ENCODE peak calls at places on chromosomes 13 and 19, in four cellular contexts. One of them, this sample, is unnamed.
A peak's percentile ranks its signal among the peaks of the same experiment; 100 is the strongest.

GRCh38 chr13:110581489-110582185 is 20.1 kb upstream of the RAB20 start:
- DNase-seq in B cell: no peak
- DNase-seq in foreskin fibroblast: no peak
- DNase-seq in fibroblast of pulmonary artery: no peak
- DNase-seq in this sample: no peak

GRCh38 chr13:111158136-111158805 is 43.2 kb downstream of the ARHGEF7 start:
- DNase-seq in B cell: no peak
- DNase-seq in fibroblast of pulmonary artery: peak; percentile 25
- DNase-seq in foreskin fibroblast: no peak
- DNase-seq in this sample: no peak

GRCh38 chr13:36288794-36289391 is 8.7 kb downstream of the CCDC169 start:
- DNase-seq in foreskin fibroblast: no peak
- DNase-seq in fibroblast of pulmonary artery: no peak
- DNase-seq in B cell: no peak
- DNase-seq in this sample: peak; percentile 18

GRCh38 chr19:5534787-5535586 is 32.8 kb downstream of the TINCR start:
- DNase-seq in fibroblast of pulmonary artery: no peak
- DNase-seq in foreskin fibroblast: peak; percentile 26
- DNase-seq in B cell: no peak
- DNase-seq in this sample: peak; percentile 28

GRCh38 chr19:29483641-29483920 is 42.2 kb upstream of the VSTM2B start:
- DNase-seq in foreskin fibroblast: no peak
- DNase-seq in B cell: no peak
- DNase-seq in fibroblast of pulmonary artery: no peak
- DNase-seq in this sample: no peak

GRCh38 chr19:48351341-48351752 is 12.4 kb downstream of the TMEM143 start:
- DNase-seq in fibroblast of pulmonary artery: peak; percentile 65
- DNase-seq in B cell: peak; percentile 79
- DNase-seq in foreskin fibroblast: peak; percentile 68
- DNase-seq in this sample: peak; percentile 96

GRCh38 chr19:10718205-10719196 is 622 bp downstream of the DNM2 start:
- DNase-seq in B cell: peak; percentile 74
- DNase-seq in fibroblast of pulmonary artery: peak; percentile 31
- DNase-seq in foreskin fibroblast: peak; percentile 75
- DNase-seq in this sample: peak; percentile 87

GRCh38 chr19:33246729-33247440 is 21.2 kb upstream of the SLC7A10 start:
- DNase-seq in fibroblast of pulmonary artery: no peak
- DNase-seq in foreskin fibroblast: no peak
- DNase-seq in B cell: no peak
- DNase-seq in this sample: no peak

GRCh38 chr19:5943623-5944022 is 29.6 kb downstream of the CAPS start:
- DNase-seq in foreskin fibroblast: peak; percentile 34
- DNase-seq in B cell: no peak
- DNase-seq in fibroblast of pulmonary artery: peak; percentile 71
- DNase-seq in this sample: no peak

GRCh38 chr19:49687566-49688316 is 1.7 kb upstream of the ADM5 start:
- DNase-seq in B cell: peak; percentile 12
- DNase-seq in fibroblast of pulmonary artery: peak; percentile 60
- DNase-seq in foreskin fibroblast: peak; percentile 51
- DNase-seq in this sample: no peak

GRCh38 chr19:3483226-3483628 is at the start of gene SMIM44:
- DNase-seq in B cell: no peak
- DNase-seq in fibroblast of pulmonary artery: no peak
- DNase-seq in foreskin fibroblast: no peak
- DNase-seq in this sample: no peak

GRCh38 chr19:8052464-8052859 is at the start of gene CCL25:
- DNase-seq in B cell: no peak
- DNase-seq in foreskin fibroblast: no peak
- DNase-seq in fibroblast of pulmonary artery: no peak
- DNase-seq in this sample: no peak

GRCh38 chr19:39797083-39797482 is 18.4 kb downstream of the LEUTX start:
- DNase-seq in fibroblast of pulmonary artery: no peak
- DNase-seq in B cell: no peak
- DNase-seq in foreskin fibroblast: no peak
- DNase-seq in this sample: no peak

GRCh38 chr19:17527326-17527725 is 15.9 kb downstream of the PGLS start:
- DNase-seq in foreskin fibroblast: no peak
- DNase-seq in B cell: no peak
- DNase-seq in fibroblast of pulmonary artery: no peak
- DNase-seq in this sample: no peak

GRCh38 chr13:98004107-98004506 is 50.6 kb downstream of the IPO5 start:
- DNase-seq in B cell: no peak
- DNase-seq in foreskin fibroblast: peak; percentile 79
- DNase-seq in fibroblast of pulmonary artery: peak; percentile 48
- DNase-seq in this sample: no peak

GRCh38 chr19:17784201-17785008 is 10.5 kb upstream of the B3GNT3 start:
- DNase-seq in B cell: peak; percentile 81
- DNase-seq in foreskin fibroblast: peak; percentile 75
- DNase-seq in fibroblast of pulmonary artery: peak; percentile 72
- DNase-seq in this sample: peak; percentile 80

GRCh38 chr13:102555914-102556553 is 40.8 kb upstream of the TPP2 start:
- DNase-seq in B cell: peak; percentile 24
- DNase-seq in fibroblast of pulmonary artery: peak; percentile 45
- DNase-seq in foreskin fibroblast: peak; percentile 72
- DNase-seq in this sample: peak; percentile 59

GRCh38 chr19:55465460-55466245 is 1.1 kb upstream of the C19orf85 start:
- DNase-seq in fibroblast of pulmonary artery: no peak
- DNase-seq in B cell: no peak
- DNase-seq in foreskin fibroblast: no peak
- DNase-seq in this sample: no peak

GRCh38 chr13:41136396-41137031 is 3.9 kb upstream of the KBTBD6 start:
- DNase-seq in B cell: no peak
- DNase-seq in foreskin fibroblast: no peak
- DNase-seq in fibroblast of pulmonary artery: no peak
- DNase-seq in this sample: no peak

GRCh38 chr19:28578208-28578607 is 634.7 kb downstream of the UQCRFS1 start:
- DNase-seq in foreskin fibroblast: no peak
- DNase-seq in B cell: no peak
- DNase-seq in fibroblast of pulmonary artery: no peak
- DNase-seq in this sample: no peak

GRCh38 chr13:43289458-43290255 is 266.3 kb downstream of the DNAJC15 start:
- DNase-seq in B cell: no peak
- DNase-seq in fibroblast of pulmonary artery: no peak
- DNase-seq in foreskin fibroblast: peak; percentile 39
- DNase-seq in this sample: no peak

GRCh38 chr19:6464070-6464873 is at the start of gene CRB3:
- DNase-seq in B cell: peak; percentile 44
- DNase-seq in foreskin fibroblast: no peak
- DNase-seq in fibroblast of pulmonary artery: no peak
- DNase-seq in this sample: no peak

GRCh38 chr13:24625870-24626419 is 54.3 kb upstream of the ATP12A start:
- DNase-seq in foreskin fibroblast: no peak
- DNase-seq in fibroblast of pulmonary artery: no peak
- DNase-seq in B cell: no peak
- DNase-seq in this sample: peak; percentile 68
- TF ChIP-seq CTCF in foreskin fibroblast: no peak
- TF ChIP-seq CTCF in fibroblast of pulmonary artery: no peak
- TF ChIP-seq CTCF in B cell: no peak
- TF ChIP-seq CTCF in this sample: no peak

GRCh38 chr13:38042771-38043170 is 173.2 kb upstream of the TRPC4 start:
- DNase-seq in B cell: no peak
- DNase-seq in fibroblast of pulmonary artery: peak; percentile 31
- DNase-seq in foreskin fibroblast: peak; percentile 39
- DNase-seq in this sample: no peak

GRCh38 chr13:38044067-38044466 is 174.5 kb upstream of the TRPC4 start:
- DNase-seq in B cell: no peak
- DNase-seq in fibroblast of pulmonary artery: no peak
- DNase-seq in foreskin fibroblast: no peak
- DNase-seq in this sample: no peak

GRCh38 chr13:38046049-38046376 is 176.4 kb upstream of the TRPC4 start:
- DNase-seq in B cell: no peak
- DNase-seq in foreskin fibroblast: no peak
- DNase-seq in fibroblast of pulmonary artery: no peak
- DNase-seq in this sample: no peak

GRCh38 chr13:38045278-38046048 is 175.9 kb upstream of the TRPC4 start:
- DNase-seq in foreskin fibroblast: peak; percentile 38
- DNase-seq in B cell: no peak
- DNase-seq in fibroblast of pulmonary artery: peak; percentile 71
- DNase-seq in this sample: peak; percentile 52
- TF ChIP-seq CTCF in foreskin fibroblast: peak; percentile 55
- TF ChIP-seq CTCF in B cell: no peak
- TF ChIP-seq CTCF in fibroblast of pulmonary artery: peak; percentile 77
- TF ChIP-seq CTCF in this sample: peak; percentile 68

GRCh38 chr13:32849369-32849768 is 166.9 kb upstream of the KL start:
- DNase-seq in foreskin fibroblast: no peak
- DNase-seq in B cell: no peak
- DNase-seq in fibroblast of pulmonary artery: no peak
- DNase-seq in this sample: no peak
- TF ChIP-seq CTCF in foreskin fibroblast: no peak
- TF ChIP-seq CTCF in B cell: no peak
- TF ChIP-seq CTCF in fibroblast of pulmonary artery: no peak
- TF ChIP-seq CTCF in this sample: no peak

DNA sequence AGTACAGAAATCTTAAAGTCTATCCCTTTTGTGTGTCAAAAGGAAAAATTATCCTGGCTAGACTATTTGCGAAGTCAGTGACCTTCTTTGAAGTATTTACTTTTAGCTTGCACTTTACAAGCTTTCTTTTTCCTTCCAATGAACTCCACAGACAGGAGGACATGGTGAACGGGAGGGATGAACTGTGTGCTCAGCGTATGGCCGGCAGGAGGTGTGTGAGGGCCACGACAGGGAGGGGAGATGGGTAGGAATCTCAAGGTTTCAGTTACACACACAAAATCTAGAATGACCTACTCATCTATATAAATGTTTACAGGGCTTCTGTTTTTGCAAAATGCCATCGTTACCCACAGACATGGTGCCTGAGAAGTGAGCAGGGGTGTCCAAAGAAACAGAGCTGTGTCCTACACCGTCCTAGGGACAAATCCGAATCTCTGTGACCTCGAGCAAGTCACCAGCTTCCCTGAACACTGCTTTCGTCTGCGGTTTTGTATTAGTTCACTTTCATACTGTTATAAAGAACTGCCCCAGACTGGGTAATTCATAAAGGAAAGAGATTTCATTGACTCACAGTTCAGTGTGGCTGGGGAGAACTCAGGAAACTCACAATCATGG is 537.2 kb downstream of the LIG4 start:
- DNase-seq in B cell: no peak
- DNase-seq in foreskin fibroblast: no peak
- DNase-seq in fibroblast of pulmonary artery: no peak
- DNase-seq in this sample: no peak
- TF ChIP-seq CTCF in B cell: no peak
- TF ChIP-seq CTCF in foreskin fibroblast: no peak
- TF ChIP-seq CTCF in fibroblast of pulmonary artery: no peak
- TF ChIP-seq CTCF in this sample: no peak